ENCODE peak calls at places on chromosomes 2 and 18, in ten cellular contexts. I is stomach, Y is keratinocyte, N is upper lobe of left lung, H is cardiac muscle cell, B is ovary, T is right atrium auricular region, P is mucosa of descending colon, L is OCI-LY7, G is sigmoid colon. Z is an unnamed sample.

GRCh38 chr2:229974271-229974670 is 52.0 kb downstream of the FBXO36 start:
- DNase-seq in I (no peak), P (no peak), G (no peak), Y (no peak), B (no peak), T (no peak), H (peak; percentile 5), L (no peak), N (no peak), Z (no peak)

GRCh38 chr2:171529914-171530313 is 7.6 kb downstream of the CYBRD1 start:
- DNase-seq in L (peak; percentile 22), Y (no peak), I (no peak), B (no peak), G (no peak), T (no peak), P (no peak), H (no peak), N (no peak), Z (no peak)

GRCh38 chr18:35039633-35040032 is 1.6 kb upstream of the MAPRE2 start:
- DNase-seq in L (no peak), I (no peak), P (no peak), T (no peak), B (no peak), N (no peak), Y (no peak), G (no peak), H (no peak), Z (no peak)

GRCh38 chr2:235827585-235827992 is 333.7 kb downstream of the AGAP1 start:
- DNase-seq in B (no peak), H (no peak), P (no peak), I (no peak), N (no peak), T (no peak), Y (no peak), L (no peak), G (no peak), Z (no peak)

GRCh38 chr2:30871440-30871839 is 64.2 kb upstream of the CAPN13 start:
- DNase-seq in L (no peak), Y (no peak), G (no peak), B (no peak), H (peak; percentile 14), N (no peak), I (no peak), T (no peak), P (no peak), Z (no peak)

GRCh38 chr2:60227014-60227413 is 326.4 kb downstream of the BCL11A start:
- DNase-seq in T (no peak), H (no peak), G (no peak), L (no peak), P (no peak), N (no peak), I (no peak), B (no peak), Y (no peak), Z (no peak)

GRCh38 chr2:68172990-68173715 is 15.5 kb downstream of the PNO1 start:
- DNase-seq in G (no peak), H (no peak), B (no peak), Y (peak; percentile 60), L (no peak), T (no peak), P (no peak), N (no peak), I (no peak), Z (no peak)

GRCh38 chr2:85792783-85793441 is 39.1 kb downstream of the ATOH8 start:
- DNase-seq in P (no peak), B (no peak), G (peak; percentile 69), Y (no peak), L (no peak), T (no peak), H (no peak), I (no peak), N (no peak), Z (peak; percentile 45)

GRCh38 chr2:128813352-128814034 is 494.8 kb upstream of the HS6ST1 start:
- DNase-seq in T (peak; percentile 44), N (no peak), B (no peak), L (no peak), G (no peak), P (no peak), I (no peak), H (no peak), Y (no peak), Z (no peak)

GRCh38 chr18:51009071-51009470 is 20.9 kb upstream of the SMAD4 start:
- DNase-seq in Y (no peak), P (no peak), G (no peak), T (no peak), L (no peak), I (no peak), N (peak; percentile 63), B (no peak), H (peak; percentile 16), Z (no peak)

GRCh38 chr2:102509749-102510148 is 36.7 kb downstream of the SLC9A4 start:
- DNase-seq in T (no peak), Y (no peak), P (no peak), N (no peak), G (no peak), I (no peak), B (no peak), H (no peak), L (no peak), Z (no peak)

GRCh38 chr2:18829331-18829902 is 240.0 kb upstream of the NT5C1B start:
- DNase-seq in B (no peak), I (no peak), L (no peak), N (no peak), T (no peak), Y (no peak), H (no peak), G (no peak), P (no peak), Z (no peak)

GRCh38 chr2:152594022-152594712 is 123.1 kb downstream of the PRPF40A start:
- DNase-seq in N (peak; percentile 51), I (no peak), G (peak; percentile 70), B (no peak), L (peak; percentile 3), Y (no peak), P (no peak), T (peak; percentile 78), H (no peak), Z (no peak)

GRCh38 chr18:11304900-11305299 is 155.5 kb upstream of the PIEZO2 start:
- DNase-seq in B (no peak), L (no peak), H (no peak), G (no peak), P (no peak), N (no peak), T (no peak), I (no peak), Y (no peak), Z (no peak)

GRCh38 chr2:136247204-136247990 is 129.4 kb upstream of the CXCR4 start:
- DNase-seq in Y (no peak), L (no peak), I (no peak), G (no peak), P (no peak), N (no peak), B (no peak), H (no peak), T (peak; percentile 76), Z (no peak)

GRCh38 chr2:204452464-204453023 is 92.7 kb upstream of the PARD3B start:
- DNase-seq in I (no peak), B (no peak), N (peak; percentile 39), G (peak; percentile 79), H (peak; percentile 32), T (peak; percentile 66), L (no peak), P (no peak), Y (no peak), Z (no peak)

DNA sequence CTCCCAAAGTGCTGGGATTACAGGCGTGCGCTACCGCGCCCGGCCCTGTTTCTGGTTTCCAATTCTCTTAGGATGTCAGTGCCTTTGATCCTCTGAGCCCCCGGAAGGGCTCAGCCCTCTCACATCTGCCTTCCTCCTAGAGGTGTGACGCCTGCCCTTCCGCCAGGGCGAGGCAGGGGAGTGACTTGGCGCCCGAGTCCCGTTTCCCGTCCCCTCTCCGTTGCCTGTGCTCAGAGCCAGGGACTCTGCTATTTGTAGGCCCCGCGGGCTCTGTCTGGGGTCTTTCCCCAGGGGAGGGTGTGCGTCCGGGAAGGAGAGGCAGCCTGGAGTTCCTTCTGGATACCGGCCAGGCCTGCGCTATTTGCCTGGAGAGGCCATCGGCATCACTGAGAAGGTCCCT is 103.8 kb upstream of the TAF1B start:
- DNase-seq in T (peak; percentile 78), B (peak; percentile 68), Y (no peak), G (peak; percentile 83), H (no peak), L (no peak), I (peak; percentile 45), P (peak; percentile 87), N (peak; percentile 64), Z (peak; percentile 65)
- H3K4me3 ChIP-seq in T (peak overlapping the region; percentile 42), B (peak overlapping the region; percentile 26), Y (no peak overlapping the region), G (no peak overlapping the region), H (no peak overlapping the region), L (no peak overlapping the region), I (peak overlapping the region; percentile 39), P (no peak overlapping the region), N (no peak overlapping the region), Z (no peak overlapping the region)

DNA sequence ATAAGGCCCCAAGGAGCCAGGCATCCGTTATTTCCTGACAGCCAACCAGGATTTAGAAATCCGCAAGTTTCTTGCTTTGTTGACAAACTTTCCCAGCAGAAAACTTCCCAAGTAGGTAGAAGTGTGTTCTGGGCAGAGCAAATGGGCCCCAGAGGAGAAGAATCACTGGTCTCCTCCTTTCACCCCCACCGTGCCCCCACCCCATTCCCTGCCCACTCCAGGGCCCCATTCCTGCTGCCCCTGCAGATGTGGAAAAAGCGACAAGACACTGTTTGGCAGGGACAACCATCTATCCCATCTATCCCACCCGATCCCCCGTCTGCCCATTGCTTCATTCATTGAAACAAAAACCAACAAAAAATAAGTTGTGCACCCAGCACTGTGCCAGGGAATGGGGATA is 10.2 kb upstream of the FAHD2A start:
- DNase-seq in T (no peak), P (no peak), I (no peak), Y (no peak), G (peak; percentile 22), L (no peak), N (no peak), H (no peak), B (no peak), Z (no peak)
- H3K9me3 ChIP-seq in T (no peaks in the 10 kb centered on the region), P (no peaks in the 10 kb centered on the region), I (no peaks in the 10 kb centered on the region), Y (no peaks in the 10 kb centered on the region), G (no peaks in the 10 kb centered on the region), L (no peaks in the 10 kb centered on the region), N (no peaks in the 10 kb centered on the region), H (no peaks in the 10 kb centered on the region), B (no peaks in the 10 kb centered on the region), Z (no peaks in the 10 kb centered on the region)

GRCh38 chr2:43169987-43170732 is 56.2 kb downstream of the ZFP36L2 start:
- DNase-seq in B (no peak), G (no peak), N (peak; percentile 70), H (peak; percentile 38), I (peak; percentile 65), P (peak; percentile 85), Y (no peak), L (peak; percentile 80), T (no peak), Z (peak; percentile 74)
- TF ChIP-seq CTCF in B (no peak), G (peak; percentile 47), N (peak; percentile 65), H (peak; percentile 57), I (peak; percentile 40), P (peak; percentile 81), Y (peak; percentile 59), L (peak; percentile 94), T (peak; percentile 51), Z (peak; percentile 58)

DNA sequence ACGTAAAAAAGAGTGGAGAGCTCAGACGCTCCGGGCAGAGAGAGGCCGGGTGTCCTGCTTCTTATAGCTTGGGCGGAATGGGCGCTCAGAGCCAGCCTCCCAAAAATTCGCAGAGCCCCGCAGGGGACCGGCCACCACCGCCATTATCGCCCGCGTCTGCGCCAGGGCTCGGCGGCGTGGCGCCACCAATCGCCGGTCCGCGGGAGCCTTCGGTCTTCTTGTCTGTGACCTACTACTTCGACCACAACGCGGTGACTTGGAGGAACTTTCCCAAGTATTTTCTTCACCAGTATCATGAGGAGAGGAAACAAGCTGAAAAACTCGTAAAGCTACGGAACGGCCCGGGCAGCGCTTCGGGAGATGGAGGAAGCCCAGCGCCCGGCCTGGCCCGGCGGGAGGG is 1138.1 kb upstream of the CHAC2 start:
- DNase-seq in I (no peak), P (no peak), B (no peak), T (no peak), L (no peak), H (no peak), Y (no peak), N (no peak), G (no peak), Z (no peak)
- H3K4me3 ChIP-seq in I (no peak overlapping the region), P (no peak overlapping the region), B (no peak overlapping the region), T (no peak overlapping the region), L (no peak overlapping the region), H (no peak overlapping the region), Y (no peak overlapping the region), N (no peak overlapping the region), G (no peak overlapping the region), Z (no peak overlapping the region)